ENCODE peak calls at places on chromosomes 4 and X, in six cellular contexts. J, A, P, C, M and T are unnamed samples.

GRCh38 chr4:125707397-125707796 is 392.6 kb downstream of the FAT4 start:
- DNase-seq in C (no peak), J (no peak), A (no peak), M (no peak), P (no peak), T (no peak)

GRCh38 chr4:121950212-121950679 is 1.6 kb downstream of the TRPC3 start:
- DNase-seq in P (peak), A (no peak), M (peak), J (peak), C (peak), T (peak)

GRCh38 chrX:118418811-118419251 is 72.9 kb downstream of the WDR44 start:
- DNase-seq in A (no peak), C (no peak), P (peak), M (peak), J (no peak), T (no peak)

GRCh38 chrX:149312936-149313432 is 192.1 kb downstream of the IDS start:
- DNase-seq in A (no peak), P (peak), C (no peak), M (no peak), J (no peak), T (no peak)

GRCh38 chr4:166991162-166991561 is 243.1 kb downstream of the SPOCK3 start:
- DNase-seq in M (no peak), J (no peak), C (no peak), A (no peak), P (no peak), T (no peak)

GRCh38 chr4:8725845-8726244 is 133.3 kb downstream of the CPZ start:
- DNase-seq in M (no peak), A (no peak), J (no peak), C (no peak), P (no peak), T (no peak)

GRCh38 chr4:53914313-53915016 is 149.9 kb downstream of the CHIC2 start:
- DNase-seq in C (no peak), A (no peak), J (no peak), P (peak), M (no peak), T (no peak)

GRCh38 chr4:149845643-149846208 is 30.1 kb upstream of the IQCM start:
- DNase-seq in M (peak), A (no peak), J (no peak), C (no peak), P (no peak), T (no peak)

GRCh38 chrX:112651766-112652165 is 28.0 kb downstream of the LHFPL1 start:
- DNase-seq in J (no peak), M (no peak), C (no peak), A (no peak), P (no peak), T (no peak)

GRCh38 chr4:52868138-52868537 is 6.0 kb downstream of the RASL11B start:
- DNase-seq in M (no peak), J (no peak), C (peak), P (no peak), A (no peak), T (no peak)

GRCh38 chr4:126123933-126124332 is 809.2 kb downstream of the FAT4 start:
- DNase-seq in A (no peak), P (no peak), M (no peak), J (no peak), C (no peak), T (no peak)

GRCh38 chr4:150588341-150588740 is 6.4 kb downstream of the MAB21L2 start:
- DNase-seq in J (no peak), C (no peak), A (no peak), M (no peak), P (no peak), T (no peak)

GRCh38 chr4:101232074-101232776 is 115.1 kb downstream of the PPP3CA start:
- DNase-seq in M (no peak), A (peak), C (no peak), P (peak), J (no peak), T (no peak)

GRCh38 chr4:183349673-183350072 is 27.4 kb upstream of the CLDN24 start:
- DNase-seq in M (no peak), A (no peak), P (no peak), J (no peak), C (no peak), T (no peak)

GRCh38 chr4:52052475-52052780 is 1.3 kb downstream of the SPATA18 start:
- DNase-seq in M (no peak), P (peak), A (no peak), J (no peak), C (peak), T (peak)

GRCh38 chr4:178664636-178665035 is 1222.4 kb upstream of the AGA start:
- DNase-seq in P (no peak), C (no peak), J (no peak), A (no peak), M (no peak), T (no peak)

GRCh38 chr4:138650917-138651564 is 364.5 kb upstream of the NOCT start:
- DNase-seq in J (no peak), M (no peak), C (no peak), A (no peak), P (peak), T (no peak)

GRCh38 chrX:12007881-12008280 is 130.4 kb upstream of the FRMPD4 start:
- DNase-seq in P (peak), C (no peak), M (no peak), J (no peak), A (no peak), T (no peak)

GRCh38 chrX:130906776-130907175 is 3.8 kb upstream of the ENOX2 start:
- DNase-seq in J (no peak), A (no peak), C (no peak), M (no peak), P (no peak), T (no peak)

GRCh38 chr4:54107951-54108740 is 8.2 kb downstream of the GSX2 start:
- DNase-seq in J (no peak), P (no peak), A (no peak), M (no peak), C (no peak), T (no peak)

GRCh38 chrX:107146670-107147069 is 28.0 kb upstream of the RBM41 start:
- DNase-seq in M (no peak), A (no peak), J (no peak), P (no peak), C (no peak), T (no peak)

GRCh38 chr4:90112715-90113114 is 14.5 kb upstream of the CCSER1 start:
- DNase-seq in P (no peak), J (no peak), M (no peak), A (no peak), C (no peak), T (no peak)

GRCh38 chr4:107586321-107586720 is 133.7 kb downstream of the PAPSS1 start:
- DNase-seq in J (no peak), M (no peak), A (no peak), C (no peak), P (no peak), T (no peak)

GRCh38 chr4:41009411-41009810 is 204.9 kb downstream of the APBB2 start:
- DNase-seq in P (no peak), C (no peak), M (no peak), J (no peak), A (no peak), T (no peak)

GRCh38 chr4:15781427-15782095 is 3.4 kb downstream of the CD38 start:
- DNase-seq in M (no peak), A (no peak), P (peak), C (no peak), J (no peak), T (no peak)

GRCh38 chr4:15784959-15785634 is 7.0 kb downstream of the CD38 start:
- DNase-seq in C (no peak), P (no peak), M (no peak), A (no peak), J (no peak), T (no peak)

GRCh38 chr4:15786743-15787142 is 8.6 kb downstream of the CD38 start:
- DNase-seq in M (no peak), J (no peak), A (no peak), C (no peak), P (no peak), T (no peak)
- H3K4me3 ChIP-seq in M (no peak), J (no peak), A (no peak), C (no peak), P (no peak), T (no peak)

GRCh38 chr4:118883861-118884260 is 4.8 kb upstream of the SYNPO2 start:
- DNase-seq in C (no peak), A (no peak), M (no peak), J (no peak), P (no peak), T (no peak)
- TF ChIP-seq CTCF in C (no peak), A (no peak), M (no peak), J (no peak), P (peak), T (peak)

GRCh38 chr4:118032691-118033090 is 1.6 kb upstream of the NDST3 start:
- DNase-seq in M (no peak), J (no peak), A (no peak), P (no peak), C (no peak), T (no peak)
- H3K4me3 ChIP-seq in M (no peak), J (no peak), A (peak), P (no peak), C (peak), T (no peak)

DNA sequence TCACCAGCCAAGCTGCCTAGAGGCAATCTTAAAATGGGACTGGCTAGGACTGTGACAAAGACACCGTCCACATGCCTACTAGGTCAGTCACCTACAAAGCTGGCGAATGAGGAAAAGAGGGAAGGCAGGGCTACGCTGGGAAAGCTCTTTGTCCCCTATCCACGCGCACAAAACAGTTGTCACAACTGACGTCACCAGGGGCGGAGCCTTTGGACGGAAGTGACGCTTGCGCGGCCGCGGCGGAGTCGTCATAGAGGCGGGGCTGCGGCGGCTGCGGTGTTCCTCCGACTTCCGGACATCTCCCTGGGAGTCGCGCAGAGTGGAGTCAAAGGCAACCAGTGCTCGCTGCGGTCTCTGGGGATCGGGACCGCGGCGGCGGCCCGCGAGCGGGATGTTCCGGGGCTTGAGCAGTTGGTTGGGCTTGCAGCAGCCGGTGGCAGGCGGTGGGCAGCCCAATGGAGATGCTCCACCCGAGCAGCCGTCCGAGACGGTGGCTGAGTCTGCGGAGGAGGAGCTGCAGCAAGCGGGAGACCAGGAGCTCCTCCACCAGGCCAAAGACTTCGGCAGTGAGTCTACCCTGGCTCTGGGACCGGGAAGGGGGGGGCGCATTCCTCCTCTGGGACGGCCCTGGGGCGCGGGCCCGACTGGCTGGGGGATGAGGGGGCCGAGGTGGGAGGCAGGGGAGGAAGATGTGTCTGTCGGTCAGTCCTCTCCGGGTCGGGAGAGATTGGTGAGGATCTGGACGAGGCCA is at the start of gene SYAP1:
- DNase-seq in C (peak), P (peak), J (peak), A (peak), M (peak), T (peak)
- TF ChIP-seq CTCF in C (no peak), P (no peak), J (no peak), A (no peak), M (no peak), T (no peak)

DNA sequence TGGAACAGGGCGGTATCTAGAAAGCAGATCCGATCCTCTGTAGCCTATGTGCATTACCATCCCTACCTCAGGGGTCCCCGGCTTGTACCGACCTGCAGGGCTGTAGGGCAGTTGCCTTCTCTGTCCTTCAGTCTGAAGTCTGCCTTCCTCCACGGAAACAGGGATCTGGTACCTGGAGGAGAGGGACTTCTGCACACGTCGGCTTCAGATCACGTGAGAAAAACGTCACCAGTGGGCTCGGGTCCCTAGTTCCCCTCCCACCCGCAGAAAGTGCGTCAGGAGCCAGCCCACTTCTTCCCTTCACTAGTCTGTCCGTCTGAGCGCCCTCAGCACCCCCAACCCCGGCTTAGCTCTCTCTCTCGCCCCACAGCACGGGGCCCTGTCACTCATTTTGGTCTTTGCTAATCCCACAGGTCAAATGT is at the start of gene TCEAL5:
- DNase-seq in A (no peak), P (no peak), J (no peak), M (no peak), C (no peak), T (no peak)
- H3K4me3 ChIP-seq in A (peak), P (no peak), J (peak), M (no peak), C (no peak), T (no peak)

GRCh38 chrX:65635824-65636223 is 31.6 kb upstream of the MSN start:
- DNase-seq in A (no peak), C (no peak), M (no peak), J (no peak), P (no peak), T (no peak)
- TF ChIP-seq CTCF in A (no peak), C (no peak), M (no peak), J (no peak), P (no peak), T (no peak)

GRCh38 chr4:118836763-118837507 is 1.0 kb upstream of the SEC24D start:
- DNase-seq in A (no peak), P (no peak), C (no peak), J (no peak), M (no peak), T (no peak)
- H3K4me3 ChIP-seq in A (peak), P (peak), C (peak), J (peak), M (no peak), T (peak)

DNA sequence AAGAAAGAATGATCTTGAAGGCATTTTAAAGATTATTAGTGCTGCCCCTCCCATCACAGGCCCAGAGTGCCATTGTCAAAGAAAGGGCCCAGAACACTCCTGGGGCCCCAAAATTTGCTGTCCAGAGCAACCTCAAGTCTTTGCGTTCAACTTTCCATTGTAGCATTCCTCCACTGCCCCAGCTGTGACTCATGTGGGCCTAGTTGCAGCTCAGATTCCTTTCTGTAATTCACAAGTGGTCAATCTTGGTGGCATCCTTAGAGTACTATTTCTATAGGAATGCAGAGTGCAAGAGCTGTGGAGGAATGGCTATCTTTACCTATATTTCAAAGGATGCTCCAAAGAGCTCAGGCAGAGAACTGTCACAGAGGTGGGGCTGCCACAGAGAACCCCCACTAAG is 1500.8 kb upstream of the IGFBP7 start:
- DNase-seq in M (no peak), P (no peak), C (no peak), A (no peak), J (no peak), T (no peak)
- TF ChIP-seq CTCF in M (no peak), P (no peak), C (no peak), A (no peak), J (no peak), T (no peak)